ENCODE peak calls at places on chromosomes 16 and 17, in six cellular contexts. One of them, this sample, is unnamed.

GRCh38 chr16:70430667-70431536 is 8.0 kb downstream of the ST3GAL2 start:
- DNase-seq in activated T-cell treated with anti-CD3 and anti-CD28 coated beads, Interleukin-2, amount 50 U/mL, for 48 hours: peak; percentile 54
- DNase-seq in HT1080: no peak
- DNase-seq in AG08396: no peak
- DNase-seq in T47D: peak; percentile 64
- DNase-seq in stimulated activated CD4-positive, alpha-beta T cell treated with anti-CD3 and anti-CD28 coated beads, Interleukin-15, amount 100 ng/mL, for 48 hours: peak; percentile 44
- DNase-seq in this sample: peak; percentile 99

GRCh38 chr17:44205962-44206824 is 6.5 kb upstream of the ATXN7L3 start:
- DNase-seq in activated T-cell treated with anti-CD3 and anti-CD28 coated beads, Interleukin-2, amount 50 U/mL, for 48 hours: no peak
- DNase-seq in HT1080: no peak
- DNase-seq in AG08396: no peak
- DNase-seq in T47D: no peak
- DNase-seq in stimulated activated CD4-positive, alpha-beta T cell treated with anti-CD3 and anti-CD28 coated beads, Interleukin-15, amount 100 ng/mL, for 48 hours: no peak
- DNase-seq in this sample: no peak

GRCh38 chr16:66554492-66554891 is 2.1 kb downstream of the CKLF start:
- DNase-seq in activated T-cell treated with anti-CD3 and anti-CD28 coated beads, Interleukin-2, amount 50 U/mL, for 48 hours: no peak
- DNase-seq in HT1080: no peak
- DNase-seq in AG08396: no peak
- DNase-seq in T47D: no peak
- DNase-seq in stimulated activated CD4-positive, alpha-beta T cell treated with anti-CD3 and anti-CD28 coated beads, Interleukin-15, amount 100 ng/mL, for 48 hours: no peak
- DNase-seq in this sample: no peak

GRCh38 chr16:55418586-55418985 is 60.4 kb upstream of the MMP2 start:
- DNase-seq in activated T-cell treated with anti-CD3 and anti-CD28 coated beads, Interleukin-2, amount 50 U/mL, for 48 hours: no peak
- DNase-seq in HT1080: no peak
- DNase-seq in AG08396: peak; percentile 24
- DNase-seq in T47D: peak; percentile 61
- DNase-seq in stimulated activated CD4-positive, alpha-beta T cell treated with anti-CD3 and anti-CD28 coated beads, Interleukin-15, amount 100 ng/mL, for 48 hours: no peak
- DNase-seq in this sample: no peak

GRCh38 chr16:1108299-1109252 is 12.5 kb upstream of the C1QTNF8 start:
- DNase-seq in activated T-cell treated with anti-CD3 and anti-CD28 coated beads, Interleukin-2, amount 50 U/mL, for 48 hours: no peak
- DNase-seq in HT1080: peak; percentile 41
- DNase-seq in AG08396: peak; percentile 73
- DNase-seq in T47D: peak; percentile 43
- DNase-seq in stimulated activated CD4-positive, alpha-beta T cell treated with anti-CD3 and anti-CD28 coated beads, Interleukin-15, amount 100 ng/mL, for 48 hours: no peak
- DNase-seq in this sample: no peak

GRCh38 chr17:66555605-66556004 is 253.2 kb downstream of the PRKCA start:
- DNase-seq in activated T-cell treated with anti-CD3 and anti-CD28 coated beads, Interleukin-2, amount 50 U/mL, for 48 hours: no peak
- DNase-seq in HT1080: no peak
- DNase-seq in AG08396: no peak
- DNase-seq in T47D: no peak
- DNase-seq in stimulated activated CD4-positive, alpha-beta T cell treated with anti-CD3 and anti-CD28 coated beads, Interleukin-15, amount 100 ng/mL, for 48 hours: no peak
- DNase-seq in this sample: no peak

GRCh38 chr17:11996722-11997146 is 541 bp downstream of the ZNF18 start:
- DNase-seq in activated T-cell treated with anti-CD3 and anti-CD28 coated beads, Interleukin-2, amount 50 U/mL, for 48 hours: no peak
- DNase-seq in HT1080: no peak
- DNase-seq in AG08396: peak; percentile 41
- DNase-seq in T47D: peak; percentile 33
- DNase-seq in stimulated activated CD4-positive, alpha-beta T cell treated with anti-CD3 and anti-CD28 coated beads, Interleukin-15, amount 100 ng/mL, for 48 hours: peak; percentile 12
- DNase-seq in this sample: peak; percentile 24

GRCh38 chr17:13030459-13031305 is 12.9 kb upstream of the ELAC2 start:
- DNase-seq in activated T-cell treated with anti-CD3 and anti-CD28 coated beads, Interleukin-2, amount 50 U/mL, for 48 hours: peak; percentile 56
- DNase-seq in HT1080: peak; percentile 47
- DNase-seq in AG08396: peak; percentile 53
- DNase-seq in T47D: peak; percentile 66
- DNase-seq in stimulated activated CD4-positive, alpha-beta T cell treated with anti-CD3 and anti-CD28 coated beads, Interleukin-15, amount 100 ng/mL, for 48 hours: peak; percentile 27
- DNase-seq in this sample: no peak

GRCh38 chr16:56389554-56389953 is 35.8 kb downstream of the AMFR start:
- DNase-seq in activated T-cell treated with anti-CD3 and anti-CD28 coated beads, Interleukin-2, amount 50 U/mL, for 48 hours: no peak
- DNase-seq in HT1080: peak; percentile 98
- DNase-seq in AG08396: peak; percentile 88
- DNase-seq in T47D: no peak
- DNase-seq in stimulated activated CD4-positive, alpha-beta T cell treated with anti-CD3 and anti-CD28 coated beads, Interleukin-15, amount 100 ng/mL, for 48 hours: no peak
- DNase-seq in this sample: no peak

GRCh38 chr17:33056392-33057146 is 64.9 kb downstream of the SPACA3 start:
- DNase-seq in activated T-cell treated with anti-CD3 and anti-CD28 coated beads, Interleukin-2, amount 50 U/mL, for 48 hours: no peak
- DNase-seq in HT1080: no peak
- DNase-seq in AG08396: no peak
- DNase-seq in T47D: no peak
- DNase-seq in stimulated activated CD4-positive, alpha-beta T cell treated with anti-CD3 and anti-CD28 coated beads, Interleukin-15, amount 100 ng/mL, for 48 hours: no peak
- DNase-seq in this sample: no peak

GRCh38 chr16:77905356-77905920 is 116.9 kb upstream of the CLEC3A start:
- DNase-seq in activated T-cell treated with anti-CD3 and anti-CD28 coated beads, Interleukin-2, amount 50 U/mL, for 48 hours: no peak
- DNase-seq in HT1080: no peak
- DNase-seq in AG08396: no peak
- DNase-seq in T47D: peak; percentile 27
- DNase-seq in stimulated activated CD4-positive, alpha-beta T cell treated with anti-CD3 and anti-CD28 coated beads, Interleukin-15, amount 100 ng/mL, for 48 hours: no peak
- DNase-seq in this sample: no peak

GRCh38 chr16:25031441-25032307 is 16.5 kb upstream of the ARHGAP17 start:
- DNase-seq in activated T-cell treated with anti-CD3 and anti-CD28 coated beads, Interleukin-2, amount 50 U/mL, for 48 hours: peak; percentile 90
- DNase-seq in HT1080: peak; percentile 90
- DNase-seq in AG08396: peak; percentile 95
- DNase-seq in T47D: peak; percentile 98
- DNase-seq in stimulated activated CD4-positive, alpha-beta T cell treated with anti-CD3 and anti-CD28 coated beads, Interleukin-15, amount 100 ng/mL, for 48 hours: peak; percentile 84
- DNase-seq in this sample: peak; percentile 96

GRCh38 chr17:78572277-78573205 is 4.7 kb downstream of the DNAH17 start:
- DNase-seq in activated T-cell treated with anti-CD3 and anti-CD28 coated beads, Interleukin-2, amount 50 U/mL, for 48 hours: no peak
- DNase-seq in HT1080: no peak
- DNase-seq in AG08396: no peak
- DNase-seq in T47D: peak; percentile 64
- DNase-seq in stimulated activated CD4-positive, alpha-beta T cell treated with anti-CD3 and anti-CD28 coated beads, Interleukin-15, amount 100 ng/mL, for 48 hours: no peak
- DNase-seq in this sample: no peak

GRCh38 chr17:2916362-2916928 is 120.2 kb downstream of the RAP1GAP2 start:
- DNase-seq in activated T-cell treated with anti-CD3 and anti-CD28 coated beads, Interleukin-2, amount 50 U/mL, for 48 hours: no peak
- DNase-seq in HT1080: no peak
- DNase-seq in AG08396: no peak
- DNase-seq in T47D: no peak
- DNase-seq in stimulated activated CD4-positive, alpha-beta T cell treated with anti-CD3 and anti-CD28 coated beads, Interleukin-15, amount 100 ng/mL, for 48 hours: no peak
- DNase-seq in this sample: no peak

GRCh38 chr17:80961931-80962330 is 29.7 kb upstream of the CHMP6 start:
- DNase-seq in activated T-cell treated with anti-CD3 and anti-CD28 coated beads, Interleukin-2, amount 50 U/mL, for 48 hours: no peak
- DNase-seq in HT1080: no peak
- DNase-seq in AG08396: no peak
- DNase-seq in T47D: no peak
- DNase-seq in stimulated activated CD4-positive, alpha-beta T cell treated with anti-CD3 and anti-CD28 coated beads, Interleukin-15, amount 100 ng/mL, for 48 hours: no peak
- DNase-seq in this sample: no peak

GRCh38 chr16:68162413-68162812 is 73.5 kb downstream of the ESRP2 start:
- DNase-seq in activated T-cell treated with anti-CD3 and anti-CD28 coated beads, Interleukin-2, amount 50 U/mL, for 48 hours: no peak
- DNase-seq in HT1080: no peak
- DNase-seq in AG08396: no peak
- DNase-seq in T47D: no peak
- DNase-seq in stimulated activated CD4-positive, alpha-beta T cell treated with anti-CD3 and anti-CD28 coated beads, Interleukin-15, amount 100 ng/mL, for 48 hours: no peak
- DNase-seq in this sample: no peak